ENCODE peak calls at places on chromosomes 5 and 9, in seven cellular contexts. G, L, R, X, P, B and I are unnamed samples.

GRCh38 chr9:36319806-36320205 is 61.6 kb upstream of the GNE start:
- DNase-seq in P (no peak), X (no peak), R (peak), L (no peak), G (no peak), B (no peak), I (no peak)

GRCh38 chr9:36928670-36929349 is 105.3 kb downstream of the PAX5 start:
- DNase-seq in G (peak), L (no peak), B (no peak), P (no peak), R (peak), X (no peak), I (no peak)

GRCh38 chr5:144191998-144192397 is 21.3 kb downstream of the KCTD16 start:
- DNase-seq in B (peak), R (peak), G (peak), P (no peak), L (no peak), X (no peak), I (peak)

GRCh38 chr9:136399176-136400037 is 563 bp downstream of the SNAPC4 start:
- DNase-seq in R (peak), L (no peak), P (peak), G (peak), B (no peak), X (no peak), I (no peak)

GRCh38 chr9:115013998-115014397 is 83.6 kb upstream of the TNFSF8 start:
- DNase-seq in R (peak), B (peak), G (peak), X (peak), L (peak), P (peak), I (peak)

GRCh38 chr5:35246928-35247644 is 16.8 kb upstream of the PRLR start:
- DNase-seq in R (peak), P (no peak), X (peak), B (peak), G (peak), L (no peak), I (no peak)

GRCh38 chr5:119275146-119275872 is 80.5 kb upstream of the TNFAIP8 start:
- DNase-seq in R (peak), G (peak), L (no peak), B (no peak), P (no peak), X (no peak), I (no peak)

GRCh38 chr9:27528886-27529315 is 713 bp downstream of the MOB3B start:
- DNase-seq in B (no peak), X (peak), G (peak), P (peak), R (peak), L (peak), I (peak)

GRCh38 chr9:70110194-70111041 is 66.8 kb downstream of the MAMDC2 start:
- DNase-seq in G (peak), X (no peak), R (no peak), B (peak), P (no peak), L (no peak), I (no peak)

GRCh38 chr9:130235558-130236435 is 29.8 kb upstream of the HMCN2 start:
- DNase-seq in P (peak), X (peak), L (peak), R (peak), G (peak), B (peak), I (peak)

GRCh38 chr5:113166710-113167366 is 190.2 kb downstream of the DCP2 start:
- DNase-seq in L (no peak), B (no peak), X (no peak), R (peak), P (no peak), G (peak), I (no peak)

GRCh38 chr5:100890514-100891008 is 12.5 kb downstream of the ST8SIA4 start:
- DNase-seq in G (no peak), R (peak), X (no peak), L (no peak), B (no peak), P (no peak), I (no peak)

GRCh38 chr5:84724683-84725082 is 340.0 kb upstream of the EDIL3 start:
- DNase-seq in B (no peak), G (peak), R (peak), P (no peak), L (no peak), X (no peak), I (no peak)

GRCh38 chr5:78677777-78678668 is 29.5 kb upstream of the LHFPL2 start:
- DNase-seq in G (peak), R (peak), B (no peak), X (peak), L (no peak), P (no peak), I (no peak)

GRCh38 chr5:101346906-101347305 is 443.8 kb upstream of the ST8SIA4 start:
- DNase-seq in L (no peak), B (no peak), G (no peak), X (no peak), R (no peak), P (no peak), I (no peak)

GRCh38 chr5:107968998-107969397 is 298.3 kb upstream of the EFNA5 start:
- DNase-seq in R (peak), P (no peak), G (peak), B (no peak), L (no peak), X (no peak), I (no peak)

GRCh38 chr5:116626272-116626723 is 51.7 kb upstream of the SEMA6A start:
- DNase-seq in X (peak), L (no peak), G (peak), P (no peak), B (peak), R (peak), I (no peak)

GRCh38 chr9:80503692-80504400 is 932.1 kb downstream of the TLE4 start:
- DNase-seq in G (peak), X (no peak), B (peak), L (no peak), R (no peak), P (no peak), I (no peak)

GRCh38 chr9:109475526-109475925 is 22.6 kb downstream of the PTPN3 start:
- DNase-seq in G (no peak), P (no peak), X (peak), B (no peak), L (no peak), R (no peak), I (no peak)